ENCODE peak calls at places on chromosomes 5 and 9, in eight cellular contexts. T is NCI-H1417, X is small intestine, F is pons, C is NCI-H1436, P is GM19239, M is M059J, G is dermis blood vessel endothelial cell. V is an unnamed sample.

GRCh38 chr5:149298163-149298562 is 26.5 kb downstream of the AFAP1L1 start:
- DNase-seq in G (no peak), P (no peak), F (no peak), X (no peak), C (no peak), M (no peak), T (no peak), V (no peak)

GRCh38 chr5:103424008-103424407 is 138.6 kb downstream of the NUDT12 start:
- DNase-seq in X (no peak), C (no peak), F (peak; percentile 6), G (no peak), M (peak; percentile 75), P (no peak), T (no peak), V (peak; percentile 62)

GRCh38 chr9:110744753-110745522 is 76.3 kb downstream of the MUSK start:
- DNase-seq in P (no peak), G (peak; percentile 48), F (peak; percentile 28), M (peak; percentile 99), C (no peak), T (no peak), X (no peak), V (peak; percentile 99)

GRCh38 chr5:144538845-144539244 is 368.2 kb downstream of the KCTD16 start:
- DNase-seq in C (no peak), X (no peak), P (no peak), M (no peak), F (no peak), T (no peak), G (no peak), V (no peak)

GRCh38 chr9:650362-650761 is 191.1 kb upstream of the DMRT1 start:
- DNase-seq in X (no peak), T (no peak), M (no peak), P (no peak), F (no peak), G (peak; percentile 36), C (no peak), V (no peak)

GRCh38 chr9:81719972-81720371 is 30.6 kb upstream of the TLE1 start:
- DNase-seq in G (no peak), T (no peak), C (no peak), X (no peak), F (no peak), P (no peak), M (no peak), V (no peak)

GRCh38 chr5:145509336-145510150 is 325.6 kb downstream of the PRELID2 start:
- DNase-seq in P (no peak), C (peak; percentile 10), G (peak; percentile 13), X (peak; percentile 83), F (no peak), T (no peak), M (no peak), V (peak; percentile 10)

GRCh38 chr5:103840600-103840999 is 278.0 kb upstream of the NUDT12 start:
- DNase-seq in X (no peak), T (no peak), M (peak; percentile 31), F (no peak), G (no peak), C (no peak), P (no peak), V (no peak)

GRCh38 chr5:172485511-172486202 is 31.3 kb upstream of the SH3PXD2B start:
- DNase-seq in F (no peak), T (no peak), P (no peak), G (no peak), M (no peak), X (no peak), C (no peak), V (no peak)

GRCh38 chr5:9523090-9523813 is 22.6 kb downstream of the SEMA5A start:
- DNase-seq in T (peak; percentile 13), C (no peak), M (peak; percentile 91), F (no peak), G (no peak), P (no peak), X (peak; percentile 41), V (peak; percentile 43)

GRCh38 chr5:1515921-1516571 is 7.7 kb downstream of the LPCAT1 start:
- DNase-seq in F (no peak), T (no peak), M (peak; percentile 82), C (no peak), X (no peak), G (peak; percentile 16), P (no peak), V (peak; percentile 24)